ENCODE peak calls at places on chromosomes 6 and 20, in seven cellular contexts. M, N, P, D, U, E and R are unnamed samples.

GRCh38 chr20:59618131-59618530 is 13.8 kb downstream of the PHACTR3 start:
- DNase-seq in E (no peak), M (no peak), P (no peak), N (no peak), U (no peak), D (no peak), R (no peak)

GRCh38 chr20:57258055-57258454 is 8.4 kb downstream of the BMP7 start:
- DNase-seq in U (no peak), P (no peak), M (no peak), E (no peak), N (no peak), D (peak; percentile 67), R (no peak)

GRCh38 chr6:64250126-64250525 is 614.5 kb downstream of the PHF3 start:
- DNase-seq in P (no peak), E (no peak), M (no peak), N (no peak), U (no peak), D (no peak), R (no peak)

GRCh38 chr20:43915209-43916072 is 789 bp downstream of the TOX2 start:
- DNase-seq in D (peak; percentile 75), P (no peak), E (no peak), M (peak; percentile 85), N (no peak), U (no peak), R (no peak)

GRCh38 chr6:157830354-157831017 is 7.4 kb downstream of the SNX9 start:
- DNase-seq in U (no peak), D (peak; percentile 15), E (no peak), P (no peak), M (no peak), N (no peak), R (no peak)

GRCh38 chr6:157840776-157841175 is 17.7 kb downstream of the SNX9 start:
- DNase-seq in N (no peak), P (peak; percentile 48), D (no peak), U (no peak), E (no peak), M (no peak), R (no peak)

GRCh38 chr6:45479834-45480696 is 102.3 kb upstream of the SUPT3H start:
- DNase-seq in M (no peak), D (peak; percentile 6), U (no peak), P (peak; percentile 75), N (no peak), E (no peak), R (no peak)

GRCh38 chr20:38283236-38283635 is 20.7 kb upstream of the BPI start:
- DNase-seq in D (no peak), U (no peak), E (no peak), N (no peak), P (no peak), M (no peak), R (peak; percentile 40)

GRCh38 chr20:23586735-23587525 is 18.6 kb upstream of the CST9L start:
- DNase-seq in P (no peak), U (no peak), M (peak; percentile 47), D (no peak), N (no peak), E (no peak), R (no peak)

GRCh38 chr6:33375143-33375649 is 16.4 kb upstream of the KIFC1 start:
- DNase-seq in P (peak; percentile 84), M (no peak), D (no peak), E (peak; percentile 73), U (no peak), N (peak; percentile 65), R (no peak)

GRCh38 chr6:81476881-81477280 is 275.6 kb downstream of the TENT5A start:
- DNase-seq in E (no peak), M (no peak), U (no peak), P (peak; percentile 12), D (no peak), N (no peak), R (no peak)

GRCh38 chr6:14747881-14748520 is 497.9 kb upstream of the JARID2 start:
- DNase-seq in E (no peak), P (no peak), D (no peak), M (peak; percentile 2), U (no peak), N (no peak), R (no peak)

GRCh38 chr20:47360489-47361267 is 4.2 kb upstream of the ZMYND8 start:
- DNase-seq in P (peak; percentile 93), N (peak; percentile 93), M (peak; percentile 87), D (peak; percentile 94), E (peak; percentile 87), U (no peak), R (no peak)

GRCh38 chr6:167047554-167047953 is 48.4 kb downstream of the CEP43 start:
- DNase-seq in U (no peak), N (peak; percentile 62), P (no peak), E (peak; percentile 76), M (no peak), D (no peak), R (no peak)

GRCh38 chr6:167044696-167045095 is 45.5 kb downstream of the CEP43 start:
- DNase-seq in P (peak; percentile 7), D (no peak), N (peak; percentile 55), U (no peak), M (peak; percentile 60), E (no peak), R (no peak)

GRCh38 chr6:167049275-167049674 is 50.1 kb downstream of the CEP43 start:
- DNase-seq in D (no peak), M (no peak), N (no peak), E (no peak), P (no peak), U (no peak), R (no peak)

GRCh38 chr6:167046861-167047495 is 47.8 kb downstream of the CEP43 start:
- DNase-seq in N (no peak), E (no peak), U (no peak), P (no peak), M (no peak), D (no peak), R (no peak)

GRCh38 chr6:167045828-167046580 is 46.8 kb downstream of the CEP43 start:
- DNase-seq in M (no peak), E (no peak), U (no peak), N (no peak), D (no peak), P (no peak), R (no peak)
- TF ChIP-seq CTCF in M (peak; percentile 54), E (no peak), U (no peak), N (no peak), D (no peak), P (peak; percentile 28), R (no peak)

DNA sequence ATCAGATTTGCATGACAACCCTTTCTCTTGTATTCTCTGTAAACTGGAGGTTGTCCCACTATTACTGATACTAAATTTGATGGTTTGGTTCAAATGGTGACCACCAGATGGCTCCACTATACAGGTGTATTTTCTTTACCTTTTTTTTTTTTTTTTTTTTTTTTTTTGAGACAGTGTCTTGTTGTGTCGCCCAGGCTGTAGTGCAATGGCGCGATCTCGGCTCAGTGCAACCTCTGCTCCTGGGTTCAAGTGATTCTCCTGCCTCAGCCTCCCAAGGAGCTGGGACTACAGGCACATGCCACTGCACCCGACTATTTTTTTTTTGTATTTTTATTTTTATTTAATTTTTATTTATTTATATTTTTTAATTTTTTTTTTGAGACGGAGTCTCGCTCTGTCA is 6.6 kb upstream of the WTAP start:
- DNase-seq in E (no peak), P (no peak), M (peak; percentile 63), D (peak; percentile 41), U (no peak), N (no peak), R (no peak)
- TF ChIP-seq CTCF in E (peak; percentile 40), P (peak; percentile 47), M (peak; percentile 74), D (peak; percentile 53), U (peak; percentile 65), N (peak; percentile 32), R (peak; percentile 78)

GRCh38 chr6:31738048-31738979 is 1.5 kb upstream of the MSH5 start:
- DNase-seq in N (no peak), D (no peak), M (peak; percentile 62), P (peak; percentile 82), E (peak; percentile 75), U (no peak), R (no peak)
- TF ChIP-seq CTCF in N (no peak), D (peak; percentile 39), M (peak; percentile 32), P (peak; percentile 55), E (peak; percentile 13), U (no peak), R (peak; percentile 44)

DNA sequence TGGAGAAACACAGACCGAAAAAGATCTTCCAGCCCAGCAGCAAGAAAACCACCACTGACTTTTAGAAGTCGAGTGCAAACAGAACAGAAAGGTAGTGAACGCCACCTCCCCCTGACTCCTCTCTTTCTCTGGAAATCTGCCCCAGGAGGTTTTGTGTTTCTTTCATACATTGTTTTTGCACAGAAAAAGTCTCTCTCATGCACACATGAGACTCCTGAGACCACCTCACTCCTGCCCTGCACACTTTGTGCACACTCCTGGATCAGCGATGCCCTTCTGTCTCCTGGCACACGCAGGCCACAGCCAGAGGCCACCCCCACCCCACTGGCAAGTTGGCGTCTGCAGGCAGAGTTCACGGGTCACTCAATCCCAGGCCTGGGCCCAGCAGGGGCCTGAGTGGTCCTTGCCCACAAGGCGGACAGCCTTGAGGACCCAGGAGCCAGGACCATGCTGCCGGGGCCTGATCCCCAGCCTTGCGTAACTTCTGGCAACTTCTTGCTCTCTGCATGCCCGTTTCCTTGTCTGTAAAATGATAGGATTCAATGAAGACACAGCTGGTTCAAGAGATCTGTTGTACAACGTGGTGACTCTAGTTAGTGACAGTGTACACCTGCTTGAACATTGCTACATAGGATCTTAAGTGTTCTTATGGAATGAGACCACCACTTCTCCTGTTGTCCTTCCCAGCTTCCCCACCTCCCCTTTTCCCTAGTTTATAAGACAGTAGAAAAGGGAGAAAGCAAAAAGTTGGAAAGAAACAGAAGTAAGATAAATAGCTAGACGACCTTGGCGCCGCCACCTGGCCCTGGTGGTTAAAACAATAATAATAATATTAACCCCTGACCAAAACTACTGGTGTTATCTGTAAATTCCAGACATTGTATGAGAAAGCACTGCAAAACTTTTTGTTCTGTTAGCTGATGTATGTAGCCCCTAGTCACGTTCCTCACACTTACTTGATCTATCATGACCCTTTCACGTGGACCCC is 30.2 kb upstream of the CST7 start:
- DNase-seq in U (no peak), N (no peak), M (no peak), D (no peak), P (no peak), E (no peak), R (no peak)
- TF ChIP-seq CTCF in U (no peak), N (no peak), M (no peak), D (no peak), P (no peak), E (no peak), R (peak; percentile 45)

DNA sequence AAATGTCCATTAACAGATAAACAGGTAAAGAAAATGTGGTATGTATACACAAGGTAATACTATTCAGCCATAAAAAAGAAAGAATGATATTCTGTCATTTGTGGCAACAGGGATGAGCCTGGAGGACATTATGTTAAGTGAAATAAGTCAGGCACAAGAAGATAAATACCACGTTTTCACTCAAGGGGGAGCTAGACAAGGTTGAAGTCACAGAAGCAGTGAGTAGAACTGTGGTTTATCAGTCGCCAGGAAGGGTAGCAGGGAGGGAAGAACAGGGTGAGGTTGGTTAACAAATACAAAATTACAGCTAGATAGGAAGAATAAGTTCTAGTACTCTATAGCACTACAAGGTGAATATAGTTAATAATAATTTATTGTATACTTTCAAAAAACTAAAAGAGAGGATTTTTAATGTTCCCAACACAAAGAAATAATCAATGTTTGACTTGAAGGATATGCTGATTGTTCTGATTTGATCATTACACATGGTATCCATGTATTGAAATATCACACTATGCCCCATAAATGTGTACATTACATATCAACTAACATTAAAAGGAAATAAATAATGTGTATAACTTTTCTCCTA is 21.1 kb downstream of the RTN4IP1 start:
- DNase-seq in P (peak; percentile 56), E (no peak), U (no peak), M (peak; percentile 61), N (no peak), D (peak; percentile 65), R (no peak)
- TF ChIP-seq CTCF in P (peak; percentile 69), E (peak; percentile 63), U (peak; percentile 71), M (peak; percentile 87), N (no peak), D (peak; percentile 69), R (peak; percentile 75)

GRCh38 chr6:131910219-131910589 is 41.0 kb downstream of the CCN2 start:
- DNase-seq in N (no peak), E (no peak), M (no peak), D (no peak), U (no peak), P (no peak), R (no peak)
- TF ChIP-seq CTCF in N (no peak), E (no peak), M (peak; percentile 9), D (no peak), U (no peak), P (no peak), R (peak; percentile 65)